ENCODE peak calls at places on chromosomes 16 and 17, in seven cellular contexts. V, J, T, K, L, D and W are unnamed samples.

GRCh38 chr16:77211880-77212735 is 12.9 kb downstream of the SYCE1L start:
- DNase-seq in V (no peak), J (no peak), L (no peak), T (peak; percentile 95), K (peak; percentile 31), D (peak; percentile 38), W (no peak)

GRCh38 chr17:58557981-58558380 is 43.5 kb upstream of the MTMR4 start:
- DNase-seq in V (no peak), J (no peak), L (no peak), D (no peak), T (no peak), K (no peak), W (no peak)

GRCh38 chr17:17088511-17089205 is 46.4 kb downstream of the MPRIP start:
- DNase-seq in V (no peak), K (no peak), L (no peak), J (no peak), D (no peak), T (no peak), W (no peak)

GRCh38 chr17:40354191-40355122 is 10.1 kb downstream of the GJD3 start:
- DNase-seq in T (no peak), D (no peak), V (no peak), K (no peak), L (no peak), J (no peak), W (no peak)

GRCh38 chr16:55487048-55487803 is 8.2 kb downstream of the MMP2 start:
- DNase-seq in J (peak; percentile 96), V (no peak), K (no peak), T (no peak), D (peak; percentile 57), L (peak; percentile 53), W (no peak)

GRCh38 chr17:13484020-13484419 is 117.7 kb downstream of the HS3ST3A1 start:
- DNase-seq in D (no peak), K (peak; percentile 16), T (no peak), J (no peak), L (peak; percentile 43), V (no peak), W (no peak)

GRCh38 chr17:54373970-54374369 is 526.7 kb upstream of the TOM1L1 start:
- DNase-seq in T (no peak), L (no peak), K (no peak), J (no peak), D (no peak), V (no peak), W (no peak)

GRCh38 chr17:427327-427726 is 74.7 kb upstream of the RPH3AL start:
- DNase-seq in D (no peak), T (no peak), K (no peak), J (no peak), V (no peak), L (no peak), W (no peak)

GRCh38 chr16:50183316-50183715 is 30.2 kb downstream of the TENT4B start:
- DNase-seq in V (peak; percentile 37), J (no peak), T (no peak), L (peak; percentile 70), D (no peak), K (no peak), W (no peak)

GRCh38 chr16:2152695-2153506 is 2.7 kb upstream of the TRAF7 start:
- DNase-seq in V (no peak), L (no peak), D (no peak), T (peak; percentile 67), J (no peak), K (peak; percentile 47), W (no peak)

GRCh38 chr16:49276646-49277385 is 4.8 kb downstream of the CBLN1 start:
- DNase-seq in L (no peak), V (no peak), J (no peak), D (no peak), K (no peak), T (no peak), W (no peak)

GRCh38 chr17:42751628-42752027 is 6.8 kb upstream of the EZH1 start:
- DNase-seq in V (no peak), L (peak; percentile 32), K (no peak), D (no peak), T (no peak), J (no peak), W (no peak)

GRCh38 chr17:42750730-42751356 is 6.0 kb upstream of the EZH1 start:
- DNase-seq in D (no peak), L (no peak), J (no peak), V (no peak), T (no peak), K (no peak), W (no peak)

GRCh38 chr17:42744806-42745617 is at the start of gene EZH1:
- DNase-seq in D (peak; percentile 90), L (peak; percentile 71), K (peak; percentile 88), J (peak; percentile 44), V (peak; percentile 88), T (peak; percentile 97), W (peak; percentile 66)

GRCh38 chr17:42748906-42749798 is 4.3 kb upstream of the EZH1 start:
- DNase-seq in J (no peak), L (no peak), V (no peak), K (no peak), D (no peak), T (no peak), W (no peak)

DNA sequence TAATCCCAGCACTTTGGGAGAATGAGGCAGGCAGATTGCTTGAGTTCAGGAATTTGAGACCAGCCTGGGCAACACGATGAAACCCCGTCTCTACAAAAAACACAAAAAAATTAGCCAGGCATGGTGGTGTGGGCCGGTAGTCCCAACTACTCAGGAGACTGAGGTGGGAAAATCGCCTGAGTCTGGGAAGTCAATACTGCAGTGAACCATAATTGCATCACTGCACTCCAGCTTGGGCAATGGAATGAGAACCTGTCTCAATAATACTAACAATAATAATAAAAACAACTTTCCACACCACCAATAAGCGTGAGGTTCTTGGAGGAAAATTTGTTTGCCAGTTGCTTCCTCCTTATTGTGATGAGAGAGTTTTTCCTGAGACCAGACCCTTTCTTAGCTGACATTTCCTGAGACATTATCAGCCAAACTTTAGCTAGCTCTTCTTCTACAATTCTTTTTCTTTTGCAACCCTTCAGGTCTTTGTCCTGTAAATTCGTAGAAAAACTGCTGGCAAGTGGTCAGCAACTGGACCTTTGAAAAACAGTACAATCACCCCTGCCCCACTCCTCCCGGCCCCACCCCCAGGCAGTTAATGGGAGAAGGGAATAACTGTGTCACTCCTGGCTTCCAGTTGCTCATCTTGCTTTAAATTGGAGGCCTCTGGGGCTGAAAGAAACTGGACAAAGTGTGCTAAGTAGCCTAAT is 3.5 kb upstream of the EZH1 start:
- DNase-seq in D (no peak), J (no peak), T (no peak), K (no peak), L (no peak), V (no peak), W (no peak)
- H3K4me3 ChIP-seq in D (no peak overlapping the region), J (no peak overlapping the region), T (no peak overlapping the region), K (no peak overlapping the region), L (no peak overlapping the region), V (no peak overlapping the region), W (no peak overlapping the region)

GRCh38 chr16:56793504-56793903 is 63.6 kb downstream of the NUP93 start:
- DNase-seq in D (no peak), V (no peak), T (no peak), L (peak; percentile 53), K (peak; percentile 8), J (no peak), W (no peak)
- TF ChIP-seq CTCF in D (peak; percentile 36), V (peak; percentile 33), T (peak; percentile 13), L (peak; percentile 63), K (peak; percentile 48), J (peak; percentile 66), W (no peak)

GRCh38 chr17:8110456-8110804 is 7.9 kb downstream of the ALOXE3 start:
- DNase-seq in K (no peak), V (no peak), L (no peak), J (no peak), D (no peak), T (no peak), W (no peak)
- H3K4me3 ChIP-seq in K (no peak overlapping the region), V (no peak overlapping the region), L (no peak overlapping the region), J (no peak overlapping the region), D (peak overlapping the region; percentile 36), T (no peak overlapping the region), W (no peak overlapping the region)

GRCh38 chr16:67456383-67457140 is 24.4 kb downstream of the ATP6V0D1 start:
- DNase-seq in V (peak; percentile 71), T (peak; percentile 34), D (peak; percentile 72), L (peak; percentile 13), J (no peak), K (peak; percentile 31), W (no peak)
- TF ChIP-seq CTCF in V (peak; percentile 50), T (peak; percentile 56), D (peak; percentile 65), L (peak; percentile 64), J (peak; percentile 64), K (peak; percentile 70), W (peak; percentile 30)

GRCh38 chr17:81301195-81302144 is 6.4 kb upstream of the SLC38A10 start:
- DNase-seq in D (no peak), K (peak; percentile 9), V (no peak), T (no peak), L (no peak), J (no peak), W (no peak)
- H3K4me3 ChIP-seq in D (no peak overlapping the region), K (no peak overlapping the region), V (no peak overlapping the region), T (no peak overlapping the region), L (no peak overlapping the region), J (no peak overlapping the region), W (no peak overlapping the region)